ENCODE peak calls at places on chromosomes 7 and 10, in seven cellular contexts. W, Q, Y, X, K, P and H are unnamed samples.
A peak's percentile ranks its signal among the peaks of the same experiment; 100 is the strongest.

GRCh38 chr10:5588080-5588453 is 63.3 kb downstream of the CALML3 start:
- DNase-seq in W (no peak), Q (no peak), Y (no peak), X (peak; percentile 5), K (no peak), P (no peak), H (no peak)

GRCh38 chr10:103936022-103936421 is 18.0 kb upstream of the STN1 start:
- DNase-seq in W (no peak), Q (no peak), Y (no peak), X (no peak), K (no peak), P (no peak), H (no peak)

GRCh38 chr10:59400214-59400613 is 37.9 kb upstream of the FAM13C start:
- DNase-seq in W (no peak), Q (no peak), Y (no peak), X (no peak), K (no peak), P (no peak), H (no peak)

GRCh38 chr7:77877800-77878199 is 79.2 kb downstream of the PHTF2 start:
- DNase-seq in W (no peak), Q (no peak), Y (no peak), X (no peak), K (no peak), P (no peak), H (no peak)

GRCh38 chr10:103980246-103980906 is 13.4 kb downstream of the SLK start:
- DNase-seq in W (no peak), Q (no peak), Y (no peak), X (no peak), K (no peak), P (no peak), H (no peak)

GRCh38 chr10:74179124-74179710 is 28.2 kb downstream of the ADK start:
- DNase-seq in W (no peak), Q (no peak), Y (no peak), X (no peak), K (no peak), P (no peak), H (no peak)

GRCh38 chr10:33484787-33485186 is 150.3 kb upstream of the NRP1 start:
- DNase-seq in W (peak; percentile 90), Q (peak; percentile 76), Y (no peak), X (no peak), K (no peak), P (no peak), H (no peak)

GRCh38 chr7:154909241-154910105 is 93.5 kb downstream of the PAXIP1 start:
- DNase-seq in W (no peak), Q (no peak), Y (no peak), X (peak; percentile 59), K (no peak), P (no peak), H (no peak)

GRCh38 chr10:101759354-101760247 is 16.3 kb downstream of the FGF8 start:
- DNase-seq in W (no peak), Q (no peak), Y (no peak), X (no peak), K (no peak), P (no peak), H (no peak)

GRCh38 chr7:37428681-37429434 is 19.8 kb downstream of the ELMO1 start:
- DNase-seq in W (no peak), Q (no peak), Y (no peak), X (no peak), K (no peak), P (no peak), H (no peak)

GRCh38 chr7:135723411-135723810 is 4.6 kb downstream of the SLC13A4 start:
- DNase-seq in W (no peak), Q (no peak), Y (no peak), X (no peak), K (no peak), P (no peak), H (no peak)

DNA sequence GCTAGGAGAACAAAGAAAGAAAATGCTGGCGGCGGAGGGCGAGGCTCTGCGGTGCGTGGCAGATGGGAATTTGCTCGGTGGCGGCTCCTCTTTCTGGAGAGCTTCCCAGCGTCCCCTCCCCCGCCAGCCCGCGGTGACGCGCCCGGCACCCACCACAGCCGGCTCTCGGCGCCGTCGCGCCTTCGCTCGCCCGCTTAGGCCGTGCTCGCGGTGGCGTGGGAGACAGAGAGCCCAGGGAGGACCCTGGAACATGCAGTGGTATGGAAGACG is 609 bp upstream of the CSGALNACT2 start:
- DNase-seq in W (peak; percentile 68), Q (peak; percentile 40), Y (peak; percentile 75), X (peak; percentile 83), K (no peak), P (peak; percentile 42), H (peak; percentile 48)
- TF ChIP-seq CTCF in W (no peak), Q (no peak), Y (no peak), X (no peak), K (no peak), P (no peak), H (no peak)

DNA sequence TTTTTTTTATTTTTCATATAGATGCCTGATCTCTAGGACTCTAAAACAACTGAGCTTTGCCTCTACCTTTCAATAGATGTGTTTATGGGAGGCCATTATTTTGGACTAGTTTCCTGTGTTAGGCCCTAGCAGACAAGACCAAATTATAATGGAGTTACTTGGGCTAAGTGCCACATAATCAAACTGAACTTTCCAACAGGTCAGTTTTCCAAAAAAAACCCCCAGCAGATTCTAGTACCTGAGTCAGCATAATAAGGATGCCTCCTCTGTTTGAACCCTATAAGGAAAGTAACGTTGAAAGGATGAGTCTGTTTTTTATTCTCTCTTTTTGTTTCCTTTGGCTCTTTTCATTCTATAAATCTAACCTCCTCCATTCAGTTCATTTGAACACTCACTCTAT is 148.1 kb upstream of the FAM3C start:
- DNase-seq in W (no peak), Q (no peak), Y (no peak), X (no peak), K (no peak), P (no peak), H (no peak)
- TF ChIP-seq CTCF in W (no peak), Q (no peak), Y (no peak), X (no peak), K (no peak), P (no peak), H (no peak)

DNA sequence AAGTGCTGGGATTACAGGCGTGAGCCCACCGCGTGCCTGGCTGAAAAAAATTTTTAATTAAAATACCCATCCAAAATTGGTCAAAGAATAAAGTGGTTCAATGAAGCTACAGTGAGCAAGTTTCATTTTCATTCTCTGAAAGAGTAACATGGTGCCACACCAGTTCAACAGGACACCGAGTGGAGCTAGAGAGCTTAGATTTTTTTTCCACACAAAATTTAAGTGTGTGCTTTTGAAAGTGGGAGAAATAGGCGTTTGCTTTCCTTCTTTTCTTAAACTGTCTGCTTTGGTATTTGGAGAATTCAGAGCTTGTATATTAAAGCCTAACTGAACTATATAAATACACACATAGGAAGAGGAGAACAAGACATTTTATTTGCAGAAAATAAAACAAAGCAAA is 43.4 kb downstream of the BPGM start:
- DNase-seq in W (peak; percentile 76), Q (no peak), Y (no peak), X (no peak), K (no peak), P (peak; percentile 38), H (no peak)
- TF ChIP-seq CTCF in W (peak; percentile 64), Q (peak; percentile 44), Y (peak; percentile 22), X (peak; percentile 42), K (no peak), P (peak; percentile 24), H (no peak)

GRCh38 chr7:31764457-31764856 is 77.4 kb downstream of the PPP1R17 start:
- DNase-seq in W (no peak), Q (no peak), Y (no peak), X (no peak), K (no peak), P (no peak), H (no peak)

GRCh38 chr7:31763548-31763947 is 76.5 kb downstream of the PPP1R17 start:
- DNase-seq in W (no peak), Q (no peak), Y (no peak), X (no peak), K (no peak), P (no peak), H (no peak)

GRCh38 chr7:31761646-31762045 is 74.6 kb downstream of the PPP1R17 start:
- DNase-seq in W (peak; percentile 8), Q (no peak), Y (peak; percentile 20), X (no peak), K (no peak), P (no peak), H (no peak)

GRCh38 chr7:31758770-31759169 is 71.8 kb downstream of the PPP1R17 start:
- DNase-seq in W (no peak), Q (no peak), Y (no peak), X (no peak), K (no peak), P (no peak), H (no peak)
- TF ChIP-seq CTCF in W (no peak), Q (no peak), Y (no peak), X (no peak), K (no peak), P (no peak), H (no peak)

GRCh38 chr10:107865691-107866090 is 701.2 kb upstream of the SORCS1 start:
- DNase-seq in W (no peak), Q (no peak), Y (no peak), X (no peak), K (no peak), P (peak; percentile 13), H (no peak)
- TF ChIP-seq CTCF in W (no peak), Q (no peak), Y (no peak), X (no peak), K (no peak), P (no peak), H (no peak)

GRCh38 chr7:118731854-118732253 is 507.4 kb downstream of the ANKRD7 start:
- DNase-seq in W (no peak), Q (peak; percentile 3), Y (no peak), X (no peak), K (no peak), P (peak; percentile 5), H (no peak)
- TF ChIP-seq CTCF in W (no peak), Q (no peak), Y (no peak), X (no peak), K (no peak), P (no peak), H (no peak)

DNA sequence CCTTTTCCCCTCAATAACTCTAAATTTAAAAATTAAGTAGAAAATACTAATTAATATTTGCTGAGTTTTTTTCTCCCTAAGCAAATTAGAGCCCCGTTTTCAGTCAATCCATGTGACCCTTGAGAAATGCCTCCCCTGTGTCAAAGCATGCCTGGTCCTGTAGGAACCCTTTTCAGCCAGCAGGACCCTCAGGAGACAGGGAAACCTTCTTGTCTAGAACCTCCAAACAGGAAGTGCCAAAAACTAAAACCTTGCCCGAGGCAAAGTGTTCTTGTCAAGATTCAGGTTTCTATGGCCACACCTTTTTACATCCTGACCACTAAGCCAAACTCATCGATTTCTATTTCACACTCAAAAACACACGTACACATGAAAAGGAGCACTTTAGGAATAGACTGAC is 60.1 kb upstream of the NFE2L3 start:
- DNase-seq in W (peak; percentile 16), Q (peak; percentile 50), Y (no peak), X (no peak), K (no peak), P (peak; percentile 30), H (no peak)
- TF ChIP-seq CTCF in W (no peak), Q (no peak), Y (no peak), X (no peak), K (no peak), P (peak; percentile 8), H (no peak)